ENCODE peak calls at places on chromosomes 12 and 14, in four cellular contexts. I is fibroblast of the aortic adventitia, T is heart right ventricle, K is fibroblast of pulmonary artery. Z is an unnamed sample.

GRCh38 chr14:76829650-76830421 is 3.6 kb downstream of the LRRC74A start:
- DNase-seq in I (no peak), T (peak), K (peak), Z (no peak)

GRCh38 chr12:58833844-58834243 is 86.5 kb downstream of the LRIG3 start:
- DNase-seq in I (no peak), T (no peak), K (no peak), Z (no peak)

GRCh38 chr14:31106768-31107167 is 80.6 kb upstream of the STRN3 start:
- DNase-seq in I (no peak), T (no peak), K (no peak), Z (peak)

GRCh38 chr12:120236124-120236398 is 29.5 kb downstream of the PXN start:
- DNase-seq in I (no peak), T (no peak), K (no peak), Z (no peak)

GRCh38 chr12:55937956-55938355 is 7.0 kb downstream of the DGKA start:
- DNase-seq in I (no peak), T (no peak), K (no peak), Z (peak)

GRCh38 chr14:69615471-69616407 is 4.3 kb downstream of the SUSD6 start:
- DNase-seq in I (peak), T (peak), K (peak), Z (peak)

GRCh38 chr12:64801381-64801780 is 23.1 kb upstream of the TBC1D30 start:
- DNase-seq in I (no peak), T (no peak), K (no peak), Z (no peak)

GRCh38 chr12:132523576-132524331 is 33.8 kb downstream of the FBRSL1 start:
- DNase-seq in I (peak), T (peak), K (peak), Z (peak)

GRCh38 chr14:69043598-69044267 is 64.6 kb upstream of the ACTN1 start:
- DNase-seq in I (peak), T (peak), K (peak), Z (peak)

GRCh38 chr14:36426836-36427235 is 93.2 kb downstream of the NKX2-1 start:
- DNase-seq in I (no peak), T (no peak), K (no peak), Z (no peak)

GRCh38 chr12:27009926-27010325 is 4.3 kb downstream of the TM7SF3 start:
- DNase-seq in I (no peak), T (no peak), K (no peak), Z (peak)

GRCh38 chr12:100545092-100545491 is 28.4 kb upstream of the GAS2L3 start:
- DNase-seq in I (peak), T (no peak), K (no peak), Z (peak)

GRCh38 chr14:56002316-56002715 is 115.9 kb upstream of the PELI2 start:
- DNase-seq in I (no peak), T (no peak), K (no peak), Z (peak)

GRCh38 chr12:18141583-18141982 is 51.6 kb upstream of the RERGL start:
- DNase-seq in I (peak), T (no peak), K (peak), Z (no peak)

GRCh38 chr14:54625158-54625557 is 58.2 kb downstream of the SAMD4A start:
- DNase-seq in I (no peak), T (no peak), K (peak), Z (no peak)

GRCh38 chr14:101454229-101454628 is 107.1 kb upstream of the DIO3 start:
- DNase-seq in I (no peak), T (no peak), K (no peak), Z (no peak)

GRCh38 chr12:46267618-46268348 is 1.1 kb downstream of the SLC38A1 start:
- DNase-seq in I (peak), T (no peak), K (peak), Z (peak)

GRCh38 chr12:95549392-95550084 is 1.7 kb downstream of the USP44 start:
- DNase-seq in I (no peak), T (no peak), K (no peak), Z (no peak)

GRCh38 chr12:25796523-25797000 is 161.9 kb upstream of the RASSF8 start:
- DNase-seq in I (peak), T (no peak), K (peak), Z (peak)

GRCh38 chr12:13465641-13466040 is 269.1 kb downstream of the EMP1 start:
- DNase-seq in I (peak), T (peak), K (no peak), Z (no peak)

GRCh38 chr12:11812558-11813421 is 163.3 kb downstream of the ETV6 start:
- DNase-seq in I (peak), T (peak), K (peak), Z (no peak)

GRCh38 chr14:72480465-72481243 is 413.2 kb downstream of the DPF3 start:
- DNase-seq in I (no peak), T (no peak), K (peak), Z (no peak)

GRCh38 chr12:50689437-50689836 is 74.5 kb upstream of the ATF1 start:
- DNase-seq in I (no peak), T (no peak), K (no peak), Z (no peak)
- TF ChIP-seq CTCF in I (no peak), T (no peak), K (no peak), Z (no peak)

GRCh38 chr14:64914237-64914971 is at the start of gene CHURC1:
- DNase-seq in I (peak), T (peak), K (peak), Z (peak)

GRCh38 chr14:64915797-64916196 is 1.5 kb downstream of the CHURC1 start:
- DNase-seq in I (no peak), T (no peak), K (no peak), Z (no peak)

GRCh38 chr14:64912256-64912655 is 2.0 kb upstream of the CHURC1 start:
- DNase-seq in I (peak), T (no peak), K (no peak), Z (no peak)

GRCh38 chr14:64915025-64915424 is 770 bp downstream of the CHURC1 start:
- DNase-seq in I (no peak), T (no peak), K (no peak), Z (no peak)

GRCh38 chr14:64910847-64911495 is 3.3 kb upstream of the CHURC1 start:
- DNase-seq in I (peak), T (no peak), K (peak), Z (peak)
- TF ChIP-seq CTCF in I (peak), T (peak), K (peak), Z (peak)

DNA sequence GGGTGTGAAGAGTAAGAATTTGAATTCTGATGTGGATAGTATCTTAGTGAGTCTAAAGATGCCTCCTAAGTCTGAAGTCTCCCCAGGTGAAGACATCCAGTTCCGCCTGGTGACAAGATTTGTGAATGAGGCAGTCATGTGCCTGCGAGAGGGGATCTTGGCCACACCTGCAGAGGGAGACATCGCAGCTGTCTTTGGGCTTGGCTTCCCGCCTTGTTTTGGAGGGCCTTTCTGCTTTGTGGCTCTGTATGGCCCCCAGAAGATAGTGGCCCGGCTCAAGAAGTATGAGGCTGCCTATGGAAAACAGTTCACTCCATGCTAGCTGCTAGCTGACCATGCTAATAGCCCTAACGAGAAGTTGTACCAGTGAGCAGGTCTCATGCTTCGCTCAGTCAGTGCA is 24.6 kb upstream of the AICDA start:
- DNase-seq in I (no peak), T (no peak), K (no peak), Z (no peak)
- TF ChIP-seq CTCF in I (no peak), T (no peak), K (no peak), Z (no peak)

GRCh38 chr12:130615906-130616305 is 100.2 kb downstream of the RIMBP2 start:
- DNase-seq in I (no peak), T (no peak), K (no peak), Z (no peak)

GRCh38 chr12:130613131-130613530 is 103.0 kb downstream of the RIMBP2 start:
- DNase-seq in I (no peak), T (no peak), K (no peak), Z (no peak)

GRCh38 chr12:130617219-130617618 is 98.9 kb downstream of the RIMBP2 start:
- DNase-seq in I (no peak), T (no peak), K (no peak), Z (no peak)

GRCh38 chr12:130611026-130611905 is 104.8 kb downstream of the RIMBP2 start:
- DNase-seq in I (no peak), T (no peak), K (no peak), Z (no peak)

DNA sequence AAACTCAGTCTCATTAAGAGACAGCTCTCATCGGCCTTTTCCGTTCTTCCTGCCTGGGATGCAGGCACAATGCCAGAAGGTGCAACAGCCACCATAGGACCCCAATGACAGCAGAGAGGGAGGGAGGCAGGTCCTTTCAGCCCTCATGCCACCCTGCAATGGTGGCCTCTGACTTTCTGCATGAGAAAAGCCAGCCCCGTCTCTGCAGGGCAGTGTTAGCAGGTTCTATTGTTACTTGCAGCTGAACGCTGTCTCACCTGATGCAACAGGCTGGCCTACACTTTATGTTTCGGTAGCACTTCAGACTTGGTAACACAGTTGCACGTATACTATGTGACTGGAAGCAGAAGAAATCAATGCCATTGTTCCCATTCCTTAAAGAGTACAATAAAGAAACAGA is 102.3 kb downstream of the RIMBP2 start:
- DNase-seq in I (no peak), T (no peak), K (no peak), Z (no peak)
- TF ChIP-seq CTCF in I (no peak), T (no peak), K (no peak), Z (no peak)